ENCODE peak calls at places on chromosomes 5 and 9, in nine cellular contexts. S is AG09309, X is GM13977, D is foreskin fibroblast, H is B cell, G is heart right ventricle, Q is HCT116, L is endothelial cell, J is osteoblast. Y is an unnamed sample.
A peak's percentile ranks its signal among the peaks of the same experiment; 100 is the strongest.

GRCh38 chr9:127767405-127767804 is 11.1 kb downstream of the SH2D3C start:
- DNase-seq in D (no peak), Q (no peak), L (no peak), H (no peak), J (peak; percentile 44), S (no peak), X (no peak), G (no peak), Y (no peak)

GRCh38 chr9:137383453-137384115 is 39.4 kb downstream of the EXD3 start:
- DNase-seq in X (no peak), Q (no peak), S (no peak), H (peak; percentile 29), G (no peak), D (no peak), J (peak; percentile 73), L (no peak), Y (no peak)

GRCh38 chr9:22718653-22719052 is 272.0 kb downstream of the DMRTA1 start:
- DNase-seq in L (no peak), J (no peak), Q (no peak), X (no peak), H (no peak), G (no peak), D (no peak), S (no peak), Y (no peak)

GRCh38 chr5:17132444-17133083 is 84.9 kb upstream of the BASP1 start:
- DNase-seq in X (peak; percentile 44), Q (no peak), L (no peak), S (no peak), D (no peak), J (peak; percentile 87), H (no peak), G (no peak), Y (peak; percentile 41)

GRCh38 chr5:93585753-93586385 is 2.8 kb downstream of the NR2F1 start:
- DNase-seq in Q (no peak), G (no peak), J (peak; percentile 87), H (no peak), D (no peak), L (no peak), S (no peak), X (no peak), Y (no peak)

GRCh38 chr9:95167998-95168397 is 149.5 kb downstream of the FANCC start:
- DNase-seq in G (peak; percentile 72), J (no peak), D (peak; percentile 87), H (peak; percentile 50), X (peak; percentile 30), L (peak; percentile 82), Q (peak; percentile 61), S (peak; percentile 83), Y (no peak)

GRCh38 chr5:125277494-125278154 is 531.2 kb upstream of the ZNF608 start:
- DNase-seq in X (no peak), L (no peak), J (peak; percentile 75), H (no peak), D (peak; percentile 81), S (peak; percentile 57), Q (peak; percentile 72), G (no peak), Y (no peak)

GRCh38 chr5:141392429-141393198 is at the start of gene PCDHGA8:
- DNase-seq in S (no peak), L (no peak), H (no peak), J (no peak), X (no peak), Q (peak; percentile 21), G (no peak), D (no peak), Y (no peak)

GRCh38 chr9:120579750-120580590 is at the start of gene CDK5RAP2:
- DNase-seq in L (peak; percentile 89), S (peak; percentile 93), D (peak; percentile 97), X (peak; percentile 91), Q (peak; percentile 96), J (peak; percentile 96), G (peak; percentile 96), H (peak; percentile 93), Y (peak; percentile 95)

GRCh38 chr9:83327323-83327722 is 210.9 kb downstream of the FRMD3 start:
- DNase-seq in D (no peak), S (no peak), L (no peak), X (no peak), H (no peak), Q (no peak), J (no peak), G (peak; percentile 20), Y (no peak)

GRCh38 chr5:154418344-154418820 is 27.4 kb upstream of the SAP30L start:
- DNase-seq in H (no peak), Q (no peak), G (no peak), S (no peak), X (no peak), L (no peak), D (no peak), J (no peak), Y (no peak)

GRCh38 chr5:140631831-140632365 is 1.1 kb downstream of the CD14 start:
- DNase-seq in L (no peak), X (peak; percentile 36), Q (no peak), H (no peak), D (no peak), J (peak; percentile 45), G (no peak), S (no peak), Y (peak; percentile 48)

GRCh38 chr5:142034994-142035393 is 22.2 kb upstream of the GNPDA1 start:
- DNase-seq in D (no peak), Q (no peak), J (no peak), X (no peak), S (no peak), L (no peak), H (no peak), G (no peak), Y (no peak)

GRCh38 chr9:76756273-76756650 is 8.0 kb upstream of the PCA3 start:
- DNase-seq in G (no peak), J (no peak), L (peak; percentile 16), D (peak; percentile 55), X (no peak), Q (no peak), H (no peak), S (no peak), Y (no peak)

GRCh38 chr9:36665921-36666429 is 93.3 kb downstream of the MELK start:
- DNase-seq in S (no peak), H (no peak), L (no peak), J (no peak), G (no peak), D (no peak), X (no peak), Q (no peak), Y (peak; percentile 41)

GRCh38 chr5:145471831-145472616 is 363.1 kb downstream of the PRELID2 start:
- DNase-seq in G (no peak), D (no peak), J (no peak), Q (no peak), L (no peak), S (no peak), H (no peak), X (no peak), Y (no peak)

GRCh38 chr5:181186902-181187499 is 18.0 kb downstream of the TRIM7 start:
- DNase-seq in D (no peak), S (no peak), Q (no peak), J (no peak), L (no peak), X (no peak), H (no peak), G (no peak), Y (no peak)

GRCh38 chr5:170896779-170897178 is 35.0 kb downstream of the RANBP17 start:
- DNase-seq in H (no peak), J (peak; percentile 46), D (peak; percentile 42), G (no peak), X (no peak), S (no peak), L (peak; percentile 82), Q (no peak), Y (no peak)
- TF ChIP-seq CTCF in H (no peak), J (peak; percentile 42), D (peak; percentile 25), G (no peak), X (peak; percentile 41), S (peak; percentile 46), L (peak; percentile 72), Q (no peak), Y (no peak)

GRCh38 chr9:1429328-1429727 is 379.2 kb downstream of the DMRT2 start:
- DNase-seq in Q (no peak), D (no peak), S (no peak), L (peak; percentile 41), J (no peak), H (no peak), G (no peak), X (peak; percentile 16), Y (no peak)
- TF ChIP-seq CTCF in Q (no peak), D (peak; percentile 46), S (peak; percentile 11), L (no peak), J (no peak), H (no peak), G (no peak), X (peak; percentile 42), Y (peak; percentile 6)

GRCh38 chr9:38356851-38357250 is 35.7 kb upstream of the ALDH1B1 start:
- DNase-seq in J (no peak), D (no peak), G (no peak), Q (no peak), S (no peak), L (no peak), H (no peak), X (no peak), Y (no peak)

GRCh38 chr9:38355526-38356120 is 36.9 kb upstream of the ALDH1B1 start:
- DNase-seq in Q (no peak), X (no peak), J (no peak), H (no peak), G (no peak), S (no peak), L (no peak), D (no peak), Y (no peak)

GRCh38 chr9:38359297-38359653 is 33.2 kb upstream of the ALDH1B1 start:
- DNase-seq in G (no peak), H (no peak), S (no peak), X (no peak), Q (no peak), J (no peak), D (no peak), L (no peak), Y (no peak)

GRCh38 chr9:38358390-38359296 is 33.9 kb upstream of the ALDH1B1 start:
- DNase-seq in D (no peak), S (no peak), H (no peak), J (no peak), G (no peak), L (no peak), X (no peak), Q (no peak), Y (no peak)

GRCh38 chr9:38357350-38358114 is 35.0 kb upstream of the ALDH1B1 start:
- DNase-seq in G (no peak), D (no peak), H (no peak), X (no peak), J (no peak), L (no peak), Q (no peak), S (no peak), Y (no peak)
- TF ChIP-seq CTCF in G (no peak), D (no peak), H (no peak), X (no peak), J (no peak), L (no peak), Q (no peak), S (no peak), Y (no peak)

DNA sequence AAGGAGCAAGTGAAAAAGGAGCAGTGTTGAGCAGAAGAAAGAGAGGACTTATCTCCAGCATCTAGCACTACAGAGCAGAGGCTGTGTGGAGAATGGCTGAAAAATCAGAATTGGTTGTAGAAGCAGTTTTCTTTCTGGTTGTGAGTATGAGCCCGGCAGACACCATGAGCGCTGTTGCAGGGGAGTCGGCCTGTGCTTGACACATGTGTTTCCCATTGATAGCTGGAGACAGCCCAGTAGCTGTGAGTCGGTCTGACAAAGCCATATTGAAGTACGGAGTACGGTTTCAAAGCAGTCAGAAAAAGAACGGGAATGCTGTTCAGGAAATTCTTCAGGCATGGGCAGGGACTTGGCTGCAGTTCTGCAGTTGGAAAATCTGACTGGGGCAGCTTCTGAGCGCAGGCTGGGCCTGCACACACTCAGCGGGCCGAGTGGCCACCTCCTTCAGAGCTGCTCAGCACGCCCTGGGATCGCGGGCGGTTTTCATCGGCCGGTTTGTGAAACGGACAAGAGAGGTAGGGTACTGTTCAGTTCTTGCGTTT is at the start of gene SGCD:
- DNase-seq in D (peak; percentile 76), H (no peak), J (peak; percentile 88), Q (no peak), S (peak; percentile 94), G (peak; percentile 67), L (peak; percentile 4), X (no peak), Y (no peak)
- TF ChIP-seq CTCF in D (peak; percentile 22), H (no peak), J (peak; percentile 24), Q (no peak), S (peak; percentile 28), G (no peak), L (no peak), X (no peak), Y (no peak)